ENCODE peak calls at places on chromosomes 2 and 18, in nine cellular contexts. F is H1, G is kidney epithelial cell, C is GM12865, V is colonic mucosa, P is osteocyte, A is AG04449, M is fibroblast of lung, I is gastrocnemius medialis. K is an unnamed sample.

GRCh38 chr18:57910817-57911216 is 107.7 kb upstream of the ATP8B1 start:
- DNase-seq in F (peak), G (no peak), C (peak), V (peak), P (no peak), A (no peak), M (no peak), I (no peak), K (no peak)

GRCh38 chr2:55898641-55899040 is 24.9 kb downstream of the EFEMP1 start:
- DNase-seq in F (no peak), G (no peak), C (no peak), V (no peak), P (no peak), A (no peak), M (no peak), I (no peak), K (no peak)

GRCh38 chr2:36290306-36290705 is 65.3 kb upstream of the CRIM1 start:
- DNase-seq in F (no peak), G (no peak), C (no peak), V (no peak), P (no peak), A (peak), M (peak), I (no peak), K (no peak)

GRCh38 chr2:173021939-173022371 is 53.7 kb upstream of the MAP3K20 start:
- DNase-seq in F (no peak), G (no peak), C (no peak), V (no peak), P (no peak), A (no peak), M (peak), I (no peak), K (no peak)

GRCh38 chr2:17319090-17319489 is 199.2 kb downstream of the RAD51AP2 start:
- DNase-seq in F (no peak), G (no peak), C (no peak), V (no peak), P (no peak), A (no peak), M (no peak), I (no peak), K (no peak)

GRCh38 chr2:205778326-205778725 is 96.0 kb downstream of the NRP2 start:
- DNase-seq in F (no peak), G (no peak), C (no peak), V (no peak), P (no peak), A (no peak), M (no peak), I (no peak), K (no peak)

GRCh38 chr2:236794074-236794473 is 224.4 kb downstream of the ACKR3 start:
- DNase-seq in F (no peak), G (no peak), C (no peak), V (no peak), P (no peak), A (no peak), M (peak), I (no peak), K (no peak)

GRCh38 chr2:150859872-150860271 is 372.4 kb upstream of the RND3 start:
- DNase-seq in F (no peak), G (no peak), C (no peak), V (no peak), P (no peak), A (no peak), M (no peak), I (no peak), K (no peak)

GRCh38 chr2:43127208-43127940 is 99.0 kb downstream of the ZFP36L2 start:
- DNase-seq in F (peak), G (no peak), C (peak), V (peak), P (no peak), A (no peak), M (no peak), I (peak), K (peak)

GRCh38 chr18:68467966-68468365 is 246.9 kb downstream of the TMX3 start:
- DNase-seq in F (no peak), G (no peak), C (peak), V (no peak), P (no peak), A (no peak), M (no peak), I (no peak), K (no peak)

GRCh38 chr2:37713258-37713700 is 41.8 kb upstream of the CDC42EP3 start:
- DNase-seq in F (no peak), G (peak), C (no peak), V (no peak), P (no peak), A (no peak), M (peak), I (no peak), K (no peak)

GRCh38 chr2:81645750-81646301 is 1341.3 kb upstream of the LRRTM1 start:
- DNase-seq in F (no peak), G (peak), C (no peak), V (no peak), P (no peak), A (no peak), M (no peak), I (no peak), K (no peak)

GRCh38 chr2:128166954-128167353 is 76.0 kb downstream of the UGGT1 start:
- DNase-seq in F (no peak), G (no peak), C (no peak), V (no peak), P (no peak), A (no peak), M (no peak), I (no peak), K (no peak)

GRCh38 chr18:79575891-79576685 is 103.5 kb upstream of the CTDP1 start:
- DNase-seq in F (no peak), G (no peak), C (no peak), V (no peak), P (peak), A (peak), M (peak), I (no peak), K (peak)

GRCh38 chr2:61432990-61433389 is 37.9 kb downstream of the USP34 start:
- DNase-seq in F (no peak), G (no peak), C (no peak), V (peak), P (no peak), A (no peak), M (no peak), I (no peak), K (no peak)

GRCh38 chr2:189048189-189048588 is 74.0 kb downstream of the COL3A1 start:
- DNase-seq in F (no peak), G (no peak), C (no peak), V (no peak), P (no peak), A (no peak), M (no peak), I (no peak), K (no peak)

GRCh38 chr2:160294889-160295288 is 94.8 kb upstream of the ITGB6 start:
- DNase-seq in F (no peak), G (no peak), C (no peak), V (no peak), P (no peak), A (no peak), M (peak), I (no peak), K (no peak)

GRCh38 chr2:74583504-74583903 is 29.0 kb downstream of the DOK1 start:
- DNase-seq in F (no peak), G (no peak), C (no peak), V (no peak), P (no peak), A (no peak), M (peak), I (no peak), K (no peak)

GRCh38 chr2:192195548-192196418 is 1.1 kb upstream of the TMEFF2 start:
- DNase-seq in F (no peak), G (no peak), C (no peak), V (no peak), P (peak), A (no peak), M (peak), I (no peak), K (peak)

GRCh38 chr2:192196451-192197194 is 1.9 kb upstream of the TMEFF2 start:
- DNase-seq in F (no peak), G (no peak), C (no peak), V (no peak), P (no peak), A (no peak), M (no peak), I (no peak), K (no peak)

GRCh38 chr2:192194866-192195547 is at the start of gene TMEFF2:
- DNase-seq in F (peak), G (peak), C (peak), V (peak), P (peak), A (no peak), M (peak), I (peak), K (peak)

GRCh38 chr2:192194065-192194865 is 468 bp downstream of the TMEFF2 start:
- DNase-seq in F (no peak), G (no peak), C (no peak), V (no peak), P (peak), A (no peak), M (peak), I (peak), K (peak)

GRCh38 chr2:192197387-192197786 is 2.7 kb upstream of the TMEFF2 start:
- DNase-seq in F (no peak), G (no peak), C (no peak), V (no peak), P (no peak), A (no peak), M (no peak), I (no peak), K (no peak)
- TF ChIP-seq CTCF in F (no peak), G (peak), C (no peak), V (no peak), P (peak), A (no peak), M (peak), I (no peak), K (no peak)

GRCh38 chr2:180715044-180715443 is 265.4 kb upstream of the UBE2E3 start:
- DNase-seq in F (no peak), G (no peak), C (no peak), V (no peak), P (no peak), A (no peak), M (no peak), I (no peak), K (no peak)
- TF ChIP-seq CTCF in F (no peak), G (no peak), C (no peak), V (no peak), P (no peak), A (no peak), M (no peak), I (no peak), K (no peak)

DNA sequence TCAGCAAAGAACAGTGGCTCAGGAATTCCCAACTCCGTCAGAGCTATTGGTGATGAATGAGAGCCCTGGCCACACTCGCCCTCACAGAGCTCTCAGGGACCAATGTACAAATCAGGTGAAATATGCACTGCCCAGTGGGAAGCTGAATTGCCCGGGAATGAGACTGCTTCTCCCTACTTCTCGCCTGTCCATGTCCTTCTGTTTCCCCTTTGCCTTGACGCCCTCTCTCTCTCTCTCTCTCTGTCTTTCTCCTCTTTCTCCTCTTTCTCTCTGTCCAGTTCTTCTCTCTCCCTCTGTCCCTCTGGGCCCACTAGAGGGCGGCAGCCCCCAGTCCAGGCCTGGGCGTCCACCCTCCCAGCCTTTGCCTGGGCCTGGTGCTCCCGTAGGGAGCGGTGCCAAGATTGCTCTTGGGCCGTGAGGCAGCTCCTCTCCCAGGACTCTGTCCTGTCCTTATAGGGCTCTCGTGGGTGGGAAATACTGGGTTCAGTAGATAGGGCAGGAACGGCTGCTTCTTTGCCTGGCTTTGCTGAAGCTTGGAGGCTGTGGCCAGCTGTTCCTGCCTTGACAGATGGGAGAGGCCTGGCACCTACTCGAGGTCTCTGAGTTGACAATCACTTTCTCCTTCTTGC is 28.4 kb upstream of the PUM2 start:
- DNase-seq in F (peak), G (peak), C (no peak), V (peak), P (peak), A (no peak), M (peak), I (peak), K (peak)
- TF ChIP-seq CTCF in F (peak), G (peak), C (peak), V (peak), P (peak), A (peak), M (peak), I (peak), K (peak)

DNA sequence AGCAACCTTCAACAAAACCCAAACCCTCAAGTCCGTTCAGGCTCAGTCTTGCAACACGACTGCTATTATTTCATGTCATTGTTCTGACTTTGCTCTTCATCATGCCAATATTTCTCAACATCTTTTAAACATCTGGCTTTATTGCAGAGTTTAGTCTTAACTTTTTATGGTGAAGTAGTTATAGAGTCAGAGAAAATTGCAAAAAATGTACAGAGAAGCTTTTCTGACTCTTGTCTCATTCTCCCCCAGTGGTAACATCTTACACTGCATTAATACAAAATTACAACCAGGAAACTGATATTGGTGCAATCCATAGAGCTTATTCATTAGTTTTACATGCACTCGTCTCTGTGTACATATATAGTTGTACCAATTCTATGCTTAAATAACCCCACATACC is 3.9 kb downstream of the MARCO start:
- DNase-seq in F (no peak), G (no peak), C (no peak), V (no peak), P (no peak), A (no peak), M (no peak), I (no peak), K (no peak)
- TF ChIP-seq CTCF in F (no peak), G (no peak), C (no peak), V (no peak), P (no peak), A (no peak), M (no peak), I (no peak), K (no peak)

DNA sequence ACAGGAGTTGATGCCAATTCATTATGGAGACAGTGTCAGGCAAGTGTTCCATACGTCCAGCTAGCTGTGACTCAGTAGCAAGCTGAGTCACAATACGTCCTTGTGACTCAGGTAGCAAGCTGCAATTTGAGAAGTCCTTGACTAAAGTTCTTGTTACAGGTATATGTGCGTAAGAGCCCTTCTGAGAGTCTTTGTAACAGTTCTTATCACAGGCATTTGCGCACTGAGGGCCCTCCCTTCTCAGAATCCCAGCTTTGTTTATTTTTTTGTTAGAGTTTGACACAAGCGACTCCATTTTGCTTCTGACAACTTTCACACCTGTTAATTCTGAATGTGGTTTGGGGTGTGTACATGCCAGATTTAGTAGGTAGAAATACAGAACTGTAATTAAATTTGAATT is 20.1 kb upstream of the ACMSD start:
- DNase-seq in F (no peak), G (peak), C (no peak), V (no peak), P (no peak), A (no peak), M (peak), I (no peak), K (no peak)
- TF ChIP-seq CTCF in F (no peak), G (no peak), C (no peak), V (no peak), P (no peak), A (no peak), M (no peak), I (no peak), K (no peak)

GRCh38 chr2:96907405-96908041 is 37.6 kb upstream of the SEMA4C start:
- DNase-seq in F (no peak), G (no peak), C (no peak), V (peak), P (no peak), A (no peak), M (peak), I (peak), K (no peak)
- TF ChIP-seq CTCF in F (no peak), G (no peak), C (no peak), V (no peak), P (no peak), A (no peak), M (no peak), I (no peak), K (no peak)

GRCh38 chr2:96470636-96471035 is 34.5 kb downstream of the NEURL3 start:
- DNase-seq in F (peak), G (no peak), C (peak), V (peak), P (no peak), A (no peak), M (peak), I (no peak), K (peak)
- TF ChIP-seq CTCF in F (peak), G (peak), C (peak), V (peak), P (peak), A (peak), M (peak), I (peak), K (peak)